ENCODE peak calls at places on chromosome 13, in seven cellular contexts. X is effector memory CD4-positive, alpha-beta T cell; E is aorta; G is right lobe of liver; Y is GM23248; J is spleen; V is body of pancreas. Q is an unnamed sample.

GRCh38 chr13:97492257-97492656 is 58.3 kb downstream of the RAP2A start:
- DNase-seq in G (no peak), E (no peak), X (no peak), Y (no peak), J (no peak), V (no peak), Q (no peak)

GRCh38 chr13:80338781-80339577 is 1.9 kb downstream of the SPRY2 start:
- DNase-seq in J (peak; percentile 89), V (peak; percentile 66), X (no peak), E (peak; percentile 88), Y (peak; percentile 94), G (peak; percentile 80), Q (peak; percentile 95)

GRCh38 chr13:98910501-98910951 is 67.3 kb downstream of the DOCK9 start:
- DNase-seq in J (no peak), E (no peak), V (no peak), Y (peak; percentile 83), X (no peak), G (no peak), Q (no peak)

GRCh38 chr13:26025196-26025595 is 26.6 kb downstream of the SHISA2 start:
- DNase-seq in J (no peak), E (no peak), V (no peak), G (no peak), Y (no peak), X (no peak), Q (no peak)

GRCh38 chr13:91142572-91142971 is 204.9 kb upstream of the MIR17HG start:
- DNase-seq in V (peak; percentile 33), G (no peak), J (no peak), E (no peak), Y (peak; percentile 26), X (no peak), Q (no peak)

GRCh38 chr13:94462670-94463069 is 16.8 kb downstream of the DCT start:
- DNase-seq in X (no peak), J (no peak), G (no peak), Y (no peak), E (no peak), V (no peak), Q (no peak)

GRCh38 chr13:106103779-106104178 is 431.7 kb downstream of the EFNB2 start:
- DNase-seq in Y (peak; percentile 42), E (no peak), V (no peak), X (no peak), G (no peak), J (no peak), Q (no peak)

GRCh38 chr13:23634897-23635296 is 64.7 kb downstream of the TNFRSF19 start:
- DNase-seq in G (no peak), J (no peak), X (no peak), V (no peak), E (no peak), Y (no peak), Q (no peak)

GRCh38 chr13:28059214-28059613 is 41.2 kb downstream of the FLT3 start:
- DNase-seq in G (peak; percentile 66), Y (peak; percentile 45), V (peak; percentile 41), E (no peak), J (no peak), X (no peak), Q (no peak)

GRCh38 chr13:19023115-19023514 is 158.5 kb downstream of the TUBA3C start:
- DNase-seq in Y (no peak), G (no peak), X (no peak), V (no peak), E (no peak), J (no peak), Q (no peak)

DNA sequence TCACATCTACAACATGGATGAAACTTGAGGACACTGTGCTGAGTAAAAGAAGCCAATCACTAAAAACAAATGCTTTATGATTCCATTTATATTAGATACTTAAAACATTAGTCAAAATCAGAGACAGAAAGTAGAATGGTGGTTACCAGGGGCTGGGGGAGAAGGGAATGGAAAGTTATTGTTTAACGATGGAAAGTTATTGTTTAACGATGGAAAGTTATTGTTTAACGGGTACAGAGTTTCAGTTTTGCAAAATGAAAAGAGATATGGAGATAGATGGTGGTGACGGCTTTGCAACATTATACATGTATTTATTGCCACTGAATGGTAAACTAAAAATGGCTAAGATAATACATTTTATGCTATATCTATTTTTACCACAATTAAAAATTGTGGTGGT is 160.6 kb downstream of the TUBA3C start:
- DNase-seq in X (no peak), Y (no peak), J (no peak), G (no peak), V (no peak), E (no peak), Q (no peak)
- H3K9me3 ChIP-seq in X (no peaks in the 10 kb centered on the region), Y (no peaks in the 10 kb centered on the region), J (no peaks in the 10 kb centered on the region), G (no peaks in the 10 kb centered on the region), V (no peaks in the 10 kb centered on the region), E (peaks cover 3% of the 10 kb centered on the region), Q (peaks cover 2% of the 10 kb centered on the region)

GRCh38 chr13:113402471-113403254 is 38.7 kb upstream of the GRTP1 start:
- DNase-seq in J (no peak), V (no peak), Y (no peak), X (no peak), E (no peak), G (no peak), Q (no peak)

GRCh38 chr13:113404723-113405471 is 41.0 kb upstream of the GRTP1 start:
- DNase-seq in X (no peak), Y (no peak), E (no peak), J (no peak), V (no peak), G (no peak), Q (peak; percentile 62)

GRCh38 chr13:113403255-113404104 is 39.5 kb upstream of the GRTP1 start:
- DNase-seq in X (no peak), V (no peak), G (no peak), E (no peak), Y (no peak), J (no peak), Q (no peak)

GRCh38 chr13:113405481-113406300 is 41.8 kb upstream of the GRTP1 start:
- DNase-seq in V (no peak), J (peak; percentile 64), E (no peak), X (no peak), Y (no peak), G (peak; percentile 8), Q (no peak)

GRCh38 chr13:113404366-113404722 is 40.4 kb upstream of the GRTP1 start:
- DNase-seq in V (no peak), J (no peak), G (no peak), X (no peak), E (no peak), Y (no peak), Q (no peak)
- H3K4me1 ChIP-seq in V (no peaks in the 10 kb centered on the region), J (no peaks in the 10 kb centered on the region), G (no peaks in the 10 kb centered on the region), X (no peaks in the 10 kb centered on the region), E (no peaks in the 10 kb centered on the region), Y (peaks cover 9% of the 10 kb centered on the region), Q (no peaks in the 10 kb centered on the region)

DNA sequence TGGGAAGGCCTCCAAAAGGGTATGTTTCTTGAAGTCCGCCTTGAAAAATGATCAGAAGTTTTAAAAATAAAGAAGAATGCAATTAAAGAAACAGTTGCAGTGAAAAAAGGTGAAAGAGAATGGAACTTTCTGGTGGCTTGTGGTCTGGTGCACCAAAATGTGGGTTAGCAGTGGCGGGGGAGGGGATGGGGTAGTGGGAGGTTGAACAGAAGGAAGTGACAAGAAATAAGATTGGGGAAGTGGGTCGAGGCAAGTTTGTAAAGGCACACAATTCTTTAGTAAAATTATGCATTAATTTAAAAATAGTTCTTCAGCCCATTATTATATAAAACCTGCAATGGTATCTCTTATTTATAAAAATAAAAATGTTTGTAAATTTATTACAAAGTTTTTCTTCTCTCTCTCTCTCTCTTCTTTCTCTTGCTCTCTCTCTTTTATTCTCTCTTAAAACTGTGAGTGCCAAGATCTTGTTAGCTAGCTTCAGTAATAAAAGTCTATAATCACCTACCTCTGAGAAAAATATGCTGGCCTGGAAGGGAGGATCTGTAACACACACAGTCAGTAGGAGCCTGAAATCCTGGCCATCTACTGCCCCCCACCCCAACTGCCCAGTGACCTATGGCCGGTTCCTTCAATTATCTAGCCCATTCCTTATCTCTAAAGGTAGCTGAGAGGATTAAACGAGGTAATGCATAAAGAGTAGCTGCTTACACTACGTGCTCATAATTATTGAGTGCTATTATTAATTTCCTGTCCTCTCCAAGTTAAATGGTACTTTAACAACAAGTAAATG is 2.2 kb downstream of the LCP1 start:
- DNase-seq in G (peak; percentile 54), X (peak; percentile 66), J (peak; percentile 92), E (peak; percentile 85), V (no peak), Y (no peak), Q (no peak)
- H3K9me3 ChIP-seq in G (no peaks in the 10 kb centered on the region), X (no peaks in the 10 kb centered on the region), J (no peaks in the 10 kb centered on the region), E (no peaks in the 10 kb centered on the region), V (no peaks in the 10 kb centered on the region), Y (no peaks in the 10 kb centered on the region), Q (no peaks in the 10 kb centered on the region)

DNA sequence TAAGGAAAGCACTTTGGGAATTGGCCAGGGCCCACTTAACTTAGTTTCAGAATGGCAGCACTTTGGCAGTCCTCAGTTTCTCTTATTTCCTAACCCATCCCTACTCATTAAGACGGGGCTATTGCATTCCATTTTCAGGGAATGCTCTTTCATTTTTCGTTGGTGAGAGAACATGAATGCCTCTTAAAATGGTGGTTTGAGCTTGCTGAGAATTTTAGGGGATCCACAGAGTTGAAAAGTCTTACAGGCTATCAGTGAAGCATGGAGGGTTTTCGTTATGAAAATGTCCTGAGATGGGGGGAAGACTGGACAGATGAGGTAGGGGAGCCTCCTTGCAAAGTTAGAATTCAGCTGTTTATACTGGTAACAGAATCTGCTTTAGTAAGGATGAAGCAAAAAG is 71.4 kb downstream of the LRCH1 start:
- DNase-seq in G (no peak), J (no peak), X (no peak), Y (no peak), E (no peak), V (no peak), Q (no peak)
- H3K4me1 ChIP-seq in G (peaks cover 15% of the 10 kb centered on the region), J (peaks cover 38% of the 10 kb centered on the region), X (peaks cover 5% of the 10 kb centered on the region), Y (peaks cover 9% of the 10 kb centered on the region), E (peaks cover 6% of the 10 kb centered on the region), V (peaks cover 37% of the 10 kb centered on the region), Q (peaks cover 27% of the 10 kb centered on the region)

GRCh38 chr13:100274942-100275506 is 186.1 kb downstream of the PCCA start:
- DNase-seq in X (no peak), Y (no peak), E (no peak), G (no peak), V (no peak), J (no peak), Q (no peak)

GRCh38 chr13:100280681-100281080 is 191.8 kb downstream of the PCCA start:
- DNase-seq in V (no peak), E (no peak), X (no peak), J (no peak), Y (peak; percentile 38), G (no peak), Q (no peak)

GRCh38 chr13:100273576-100273975 is 184.7 kb downstream of the PCCA start:
- DNase-seq in X (no peak), G (no peak), V (no peak), J (no peak), Y (no peak), E (no peak), Q (no peak)

GRCh38 chr13:100273138-100273537 is 184.2 kb downstream of the PCCA start:
- DNase-seq in X (no peak), E (no peak), J (no peak), Y (no peak), V (no peak), G (no peak), Q (no peak)

GRCh38 chr13:100275746-100276145 is 186.9 kb downstream of the PCCA start:
- DNase-seq in E (no peak), G (no peak), J (no peak), Y (peak; percentile 10), X (no peak), V (no peak), Q (no peak)
- H3K9me3 ChIP-seq in E (no peaks in the 10 kb centered on the region), G (no peaks in the 10 kb centered on the region), J (no peaks in the 10 kb centered on the region), Y (no peaks in the 10 kb centered on the region), X (no peaks in the 10 kb centered on the region), V (no peaks in the 10 kb centered on the region), Q (no peaks in the 10 kb centered on the region)

Q was measured in kidney.